ENCODE peak calls at places on chromosomes 5 and 9, in ten cellular contexts. One of them, this sample, is unnamed.

GRCh38 chr9:29285818-29286217 is 1712.5 kb upstream of the C9orf72 start:
- DNase-seq in upper lobe of left lung: no peak
- DNase-seq in SK-N-SH: no peak
- DNase-seq in tibial nerve: no peak
- DNase-seq in GM12878: no peak
- DNase-seq in A549: no peak
- DNase-seq in ovary: no peak
- DNase-seq in K562: no peak
- DNase-seq in sigmoid colon: no peak
- DNase-seq in stomach: no peak
- DNase-seq in this sample: no peak

GRCh38 chr9:105503873-105504272 is 54.1 kb upstream of the FKTN start:
- DNase-seq in K562: no peak
- DNase-seq in GM12878: peak; percentile 52
- DNase-seq in upper lobe of left lung: no peak
- DNase-seq in stomach: no peak
- DNase-seq in SK-N-SH: no peak
- DNase-seq in tibial nerve: no peak
- DNase-seq in ovary: no peak
- DNase-seq in A549: no peak
- DNase-seq in sigmoid colon: no peak
- DNase-seq in this sample: no peak

GRCh38 chr5:150122158-150122510 is 33.5 kb downstream of the PDGFRB start:
- DNase-seq in sigmoid colon: no peak
- DNase-seq in K562: peak; percentile 73
- DNase-seq in ovary: peak; percentile 18
- DNase-seq in upper lobe of left lung: peak; percentile 58
- DNase-seq in GM12878: no peak
- DNase-seq in tibial nerve: no peak
- DNase-seq in A549: peak; percentile 71
- DNase-seq in stomach: peak; percentile 49
- DNase-seq in SK-N-SH: no peak
- DNase-seq in this sample: peak; percentile 88

GRCh38 chr5:137616046-137616445 is 116.9 kb upstream of the SPOCK1 start:
- DNase-seq in tibial nerve: no peak
- DNase-seq in stomach: no peak
- DNase-seq in K562: no peak
- DNase-seq in upper lobe of left lung: no peak
- DNase-seq in SK-N-SH: no peak
- DNase-seq in ovary: no peak
- DNase-seq in GM12878: no peak
- DNase-seq in A549: no peak
- DNase-seq in sigmoid colon: no peak
- DNase-seq in this sample: no peak

GRCh38 chr5:67234671-67235176 is 38.1 kb upstream of the CD180 start:
- DNase-seq in ovary: peak; percentile 44
- DNase-seq in tibial nerve: peak; percentile 66
- DNase-seq in stomach: no peak
- DNase-seq in K562: no peak
- DNase-seq in upper lobe of left lung: no peak
- DNase-seq in SK-N-SH: no peak
- DNase-seq in sigmoid colon: no peak
- DNase-seq in GM12878: no peak
- DNase-seq in A549: no peak
- DNase-seq in this sample: no peak

GRCh38 chr5:96962540-96962991 is 26.7 kb downstream of the LNPEP start:
- DNase-seq in sigmoid colon: no peak
- DNase-seq in stomach: no peak
- DNase-seq in A549: no peak
- DNase-seq in tibial nerve: no peak
- DNase-seq in GM12878: no peak
- DNase-seq in upper lobe of left lung: no peak
- DNase-seq in SK-N-SH: no peak
- DNase-seq in K562: no peak
- DNase-seq in ovary: no peak
- DNase-seq in this sample: no peak

GRCh38 chr9:110089681-110090370 is 118.1 kb downstream of the C9orf152 start:
- DNase-seq in A549: no peak
- DNase-seq in sigmoid colon: no peak
- DNase-seq in stomach: peak; percentile 66
- DNase-seq in K562: no peak
- DNase-seq in upper lobe of left lung: no peak
- DNase-seq in SK-N-SH: no peak
- DNase-seq in tibial nerve: no peak
- DNase-seq in GM12878: no peak
- DNase-seq in ovary: no peak
- DNase-seq in this sample: peak; percentile 31

GRCh38 chr9:88923653-88924284 is 67.5 kb upstream of the S1PR3 start:
- DNase-seq in sigmoid colon: no peak
- DNase-seq in GM12878: no peak
- DNase-seq in ovary: no peak
- DNase-seq in A549: no peak
- DNase-seq in upper lobe of left lung: peak; percentile 73
- DNase-seq in SK-N-SH: no peak
- DNase-seq in K562: no peak
- DNase-seq in tibial nerve: no peak
- DNase-seq in stomach: no peak
- DNase-seq in this sample: no peak

GRCh38 chr9:93093449-93094293 is 2.3 kb upstream of the CARD19 start:
- DNase-seq in A549: no peak
- DNase-seq in GM12878: no peak
- DNase-seq in upper lobe of left lung: peak; percentile 28
- DNase-seq in stomach: no peak
- DNase-seq in tibial nerve: no peak
- DNase-seq in sigmoid colon: peak; percentile 65
- DNase-seq in K562: no peak
- DNase-seq in SK-N-SH: no peak
- DNase-seq in ovary: peak; percentile 23
- DNase-seq in this sample: peak; percentile 42

GRCh38 chr5:154465169-154465568 is 12.9 kb downstream of the HAND1 start:
- DNase-seq in tibial nerve: no peak
- DNase-seq in A549: no peak
- DNase-seq in GM12878: no peak
- DNase-seq in upper lobe of left lung: no peak
- DNase-seq in SK-N-SH: no peak
- DNase-seq in ovary: no peak
- DNase-seq in stomach: no peak
- DNase-seq in sigmoid colon: no peak
- DNase-seq in K562: no peak
- DNase-seq in this sample: no peak

GRCh38 chr9:80873861-80874260 is 815.5 kb downstream of the TLE1 start:
- DNase-seq in sigmoid colon: no peak
- DNase-seq in K562: no peak
- DNase-seq in tibial nerve: no peak
- DNase-seq in A549: no peak
- DNase-seq in SK-N-SH: no peak
- DNase-seq in GM12878: no peak
- DNase-seq in upper lobe of left lung: no peak
- DNase-seq in ovary: no peak
- DNase-seq in stomach: no peak
- DNase-seq in this sample: no peak

GRCh38 chr9:87327567-87328125 is 170.0 kb upstream of the DAPK1 start:
- DNase-seq in sigmoid colon: no peak
- DNase-seq in A549: no peak
- DNase-seq in tibial nerve: no peak
- DNase-seq in ovary: no peak
- DNase-seq in stomach: no peak
- DNase-seq in GM12878: no peak
- DNase-seq in SK-N-SH: peak; percentile 27
- DNase-seq in K562: no peak
- DNase-seq in upper lobe of left lung: no peak
- DNase-seq in this sample: no peak

GRCh38 chr9:84315278-84315877 is 25.2 kb downstream of the SLC28A3 start:
- DNase-seq in GM12878: no peak
- DNase-seq in K562: peak; percentile 39
- DNase-seq in ovary: peak; percentile 60
- DNase-seq in A549: peak; percentile 71
- DNase-seq in sigmoid colon: no peak
- DNase-seq in stomach: peak; percentile 59
- DNase-seq in upper lobe of left lung: peak; percentile 50
- DNase-seq in tibial nerve: peak; percentile 71
- DNase-seq in SK-N-SH: peak; percentile 53
- DNase-seq in this sample: peak; percentile 63

GRCh38 chr9:106718996-106719395 is 144.0 kb upstream of the ZNF462 start:
- DNase-seq in tibial nerve: no peak
- DNase-seq in sigmoid colon: no peak
- DNase-seq in A549: no peak
- DNase-seq in ovary: no peak
- DNase-seq in GM12878: no peak
- DNase-seq in upper lobe of left lung: no peak
- DNase-seq in K562: no peak
- DNase-seq in SK-N-SH: no peak
- DNase-seq in stomach: no peak
- DNase-seq in this sample: no peak

GRCh38 chr5:154519375-154519774 is 41.3 kb upstream of the HAND1 start:
- DNase-seq in K562: no peak
- DNase-seq in tibial nerve: no peak
- DNase-seq in GM12878: no peak
- DNase-seq in SK-N-SH: no peak
- DNase-seq in upper lobe of left lung: no peak
- DNase-seq in stomach: no peak
- DNase-seq in ovary: no peak
- DNase-seq in A549: peak; percentile 53
- DNase-seq in sigmoid colon: no peak
- DNase-seq in this sample: no peak

DNA sequence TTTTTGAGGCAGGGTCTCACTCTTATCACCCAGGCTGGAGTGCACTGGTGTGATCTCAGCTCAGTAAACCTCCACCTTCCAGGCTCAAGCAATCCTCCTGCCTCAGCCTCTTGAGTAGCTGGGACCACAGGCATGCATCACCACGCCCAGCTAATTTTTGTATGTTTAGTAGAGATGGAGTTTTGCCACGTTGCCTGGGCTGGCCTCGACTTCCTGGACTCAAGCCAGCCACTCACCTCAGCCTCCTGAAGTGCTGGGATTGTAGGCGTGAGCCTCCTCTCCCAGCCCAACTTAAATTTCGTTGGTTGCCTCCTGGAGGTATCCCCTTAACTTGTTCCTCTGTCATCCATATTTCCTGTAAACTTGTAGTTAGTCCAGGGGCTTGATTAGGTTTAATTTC is 47.2 kb downstream of the RAB24 start:
- DNase-seq in SK-N-SH: no peak
- DNase-seq in ovary: no peak
- DNase-seq in tibial nerve: no peak
- DNase-seq in upper lobe of left lung: peak; percentile 62
- DNase-seq in A549: no peak
- DNase-seq in sigmoid colon: no peak
- DNase-seq in K562: no peak
- DNase-seq in GM12878: no peak
- DNase-seq in stomach: peak; percentile 58
- DNase-seq in this sample: no peak
- TF ChIP-seq EP300 in SK-N-SH: no peak
- TF ChIP-seq EP300 in ovary: no peak
- TF ChIP-seq EP300 in tibial nerve: no peak
- TF ChIP-seq EP300 in upper lobe of left lung: no peak
- TF ChIP-seq EP300 in A549: no peak
- TF ChIP-seq EP300 in sigmoid colon: no peak
- TF ChIP-seq EP300 in K562: no peak
- TF ChIP-seq EP300 in GM12878: no peak
- TF ChIP-seq EP300 in stomach: no peak
- TF ChIP-seq EP300 in this sample: no peak

DNA sequence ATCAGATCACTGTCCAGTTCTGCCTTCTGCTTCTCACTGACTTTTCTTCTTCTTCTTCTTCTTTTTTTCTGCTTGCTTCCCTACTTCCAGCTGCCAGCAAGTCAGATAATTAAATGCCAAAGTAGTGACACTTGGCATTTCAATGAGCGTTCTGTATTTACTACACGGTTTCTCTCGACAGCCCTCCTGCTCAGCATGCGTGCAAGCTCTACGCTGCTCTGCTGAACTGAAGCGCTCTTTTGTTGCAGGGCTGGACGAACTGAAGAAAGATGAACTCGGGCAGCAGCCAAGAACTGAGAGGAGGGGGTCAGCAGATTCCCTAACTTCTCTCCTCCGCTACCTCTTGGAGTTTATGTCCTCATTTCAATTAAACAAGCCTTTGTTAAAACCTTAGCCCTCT is 319.1 kb downstream of the GLIS3 start:
- DNase-seq in GM12878: no peak
- DNase-seq in K562: no peak
- DNase-seq in SK-N-SH: no peak
- DNase-seq in stomach: no peak
- DNase-seq in A549: no peak
- DNase-seq in ovary: peak; percentile 35
- DNase-seq in sigmoid colon: no peak
- DNase-seq in tibial nerve: no peak
- DNase-seq in upper lobe of left lung: no peak
- DNase-seq in this sample: no peak
- TF ChIP-seq EP300 in GM12878: no peak
- TF ChIP-seq EP300 in K562: no peak
- TF ChIP-seq EP300 in SK-N-SH: no peak
- TF ChIP-seq EP300 in stomach: no peak
- TF ChIP-seq EP300 in A549: no peak
- TF ChIP-seq EP300 in ovary: no peak
- TF ChIP-seq EP300 in sigmoid colon: no peak
- TF ChIP-seq EP300 in tibial nerve: no peak
- TF ChIP-seq EP300 in upper lobe of left lung: no peak
- TF ChIP-seq EP300 in this sample: no peak

GRCh38 chr5:152269533-152269932 is 135.5 kb downstream of the NMUR2 start:
- DNase-seq in tibial nerve: no peak
- DNase-seq in K562: no peak
- DNase-seq in upper lobe of left lung: no peak
- DNase-seq in GM12878: no peak
- DNase-seq in A549: no peak
- DNase-seq in sigmoid colon: no peak
- DNase-seq in stomach: no peak
- DNase-seq in ovary: no peak
- DNase-seq in SK-N-SH: no peak
- DNase-seq in this sample: no peak

GRCh38 chr5:152274206-152274605 is 130.9 kb downstream of the NMUR2 start:
- DNase-seq in sigmoid colon: no peak
- DNase-seq in GM12878: no peak
- DNase-seq in tibial nerve: no peak
- DNase-seq in A549: no peak
- DNase-seq in K562: no peak
- DNase-seq in SK-N-SH: no peak
- DNase-seq in stomach: no peak
- DNase-seq in ovary: no peak
- DNase-seq in upper lobe of left lung: no peak
- DNase-seq in this sample: no peak

GRCh38 chr5:152270117-152270516 is 135.0 kb downstream of the NMUR2 start:
- DNase-seq in upper lobe of left lung: no peak
- DNase-seq in stomach: no peak
- DNase-seq in ovary: no peak
- DNase-seq in SK-N-SH: no peak
- DNase-seq in K562: no peak
- DNase-seq in A549: no peak
- DNase-seq in tibial nerve: no peak
- DNase-seq in GM12878: no peak
- DNase-seq in sigmoid colon: no peak
- DNase-seq in this sample: no peak

GRCh38 chr5:152271420-152271819 is 133.7 kb downstream of the NMUR2 start:
- DNase-seq in A549: peak; percentile 1
- DNase-seq in sigmoid colon: no peak
- DNase-seq in upper lobe of left lung: no peak
- DNase-seq in K562: no peak
- DNase-seq in stomach: peak; percentile 27
- DNase-seq in SK-N-SH: no peak
- DNase-seq in GM12878: peak; percentile 8
- DNase-seq in ovary: no peak
- DNase-seq in tibial nerve: no peak
- DNase-seq in this sample: no peak
- TF ChIP-seq EP300 in A549: no peak
- TF ChIP-seq EP300 in sigmoid colon: no peak
- TF ChIP-seq EP300 in upper lobe of left lung: no peak
- TF ChIP-seq EP300 in K562: no peak
- TF ChIP-seq EP300 in stomach: no peak
- TF ChIP-seq EP300 in SK-N-SH: no peak
- TF ChIP-seq EP300 in GM12878: no peak
- TF ChIP-seq EP300 in ovary: no peak
- TF ChIP-seq EP300 in tibial nerve: no peak
- TF ChIP-seq EP300 in this sample: no peak

GRCh38 chr9:98375138-98375726 is 119.8 kb upstream of the TBC1D2 start:
- DNase-seq in SK-N-SH: no peak
- DNase-seq in K562: peak; percentile 47
- DNase-seq in sigmoid colon: no peak
- DNase-seq in tibial nerve: no peak
- DNase-seq in ovary: no peak
- DNase-seq in GM12878: no peak
- DNase-seq in A549: no peak
- DNase-seq in stomach: peak; percentile 0
- DNase-seq in upper lobe of left lung: no peak
- DNase-seq in this sample: no peak
- TF ChIP-seq EP300 in SK-N-SH: no peak
- TF ChIP-seq EP300 in K562: peak; percentile 51
- TF ChIP-seq EP300 in sigmoid colon: no peak
- TF ChIP-seq EP300 in tibial nerve: no peak
- TF ChIP-seq EP300 in ovary: no peak
- TF ChIP-seq EP300 in GM12878: no peak
- TF ChIP-seq EP300 in A549: no peak
- TF ChIP-seq EP300 in stomach: no peak
- TF ChIP-seq EP300 in upper lobe of left lung: no peak
- TF ChIP-seq EP300 in this sample: no peak